ENCODE peak calls at places on chromosomes 5 and 9, in four cellular contexts. F is RKO, M is NCI-H345, Z is AG20443. L is an unnamed sample.

GRCh38 chr9:123769723-123770122 is 160.2 kb downstream of the DENND1A start:
- DNase-seq in M (no peak), F (no peak), Z (no peak), L (no peak)

GRCh38 chr9:97895695-97896332 is 26.5 kb downstream of the TRMO start:
- DNase-seq in Z (no peak), M (no peak), F (peak; percentile 52), L (no peak)

GRCh38 chr5:131944700-131945550 is 538 bp downstream of the MEIKIN start:
- DNase-seq in M (no peak), F (no peak), Z (no peak), L (no peak)

GRCh38 chr9:15707000-15707399 is 154.2 kb downstream of the CCDC171 start:
- DNase-seq in M (no peak), Z (no peak), F (no peak), L (no peak)

GRCh38 chr9:134590240-134591081 is 51.1 kb upstream of the COL5A1 start:
- DNase-seq in F (no peak), M (peak; percentile 93), Z (no peak), L (no peak)

GRCh38 chr9:92507005-92507404 is 24.7 kb upstream of the ASPN start:
- DNase-seq in Z (no peak), F (no peak), M (no peak), L (no peak)

GRCh38 chr9:121463026-121463827 is 36.4 kb downstream of the GGTA1 start:
- DNase-seq in Z (peak; percentile 43), F (no peak), M (no peak), L (no peak)

GRCh38 chr5:59274130-59274529 is 619.4 kb downstream of the PDE4D start:
- DNase-seq in M (no peak), Z (no peak), F (no peak), L (no peak)

GRCh38 chr5:175840050-175840841 is 31.1 kb upstream of the CPLX2 start:
- DNase-seq in M (peak; percentile 12), Z (no peak), F (no peak), L (no peak)

GRCh38 chr5:163565931-163566608 is 60.7 kb downstream of the MAT2B start:
- DNase-seq in Z (peak; percentile 45), M (peak; percentile 18), F (no peak), L (peak; percentile 72)

GRCh38 chr5:72015103-72015548 is 92.1 kb upstream of the MAP1B start:
- DNase-seq in Z (peak; percentile 27), F (no peak), M (peak; percentile 91), L (no peak)

GRCh38 chr9:15277400-15278137 is 29.4 kb downstream of the TTC39B start:
- DNase-seq in F (peak; percentile 28), Z (peak; percentile 31), M (no peak), L (no peak)

GRCh38 chr9:133994359-133995011 is 2.4 kb upstream of the VAV2 start:
- DNase-seq in F (peak; percentile 80), M (peak; percentile 71), Z (peak; percentile 89), L (peak; percentile 95)

GRCh38 chr5:151775025-151775606 is 3.4 kb downstream of the G3BP1 start:
- DNase-seq in F (no peak), M (no peak), Z (no peak), L (no peak)

GRCh38 chr9:4465910-4466309 is 24.4 kb upstream of the SLC1A1 start:
- DNase-seq in M (no peak), F (no peak), Z (no peak), L (no peak)

GRCh38 chr5:66178799-66179198 is 34.7 kb downstream of the SREK1 start:
- DNase-seq in Z (no peak), F (no peak), M (no peak), L (no peak)

GRCh38 chr9:137437691-137438590 is 3.2 kb downstream of the ENTPD8 start:
- DNase-seq in M (no peak), Z (no peak), F (no peak), L (peak; percentile 47)

GRCh38 chr5:151595411-151595826 is 4.3 kb upstream of the FAT2 start:
- DNase-seq in M (no peak), F (no peak), Z (no peak), L (no peak)

GRCh38 chr9:130054820-130055219 is 1.1 kb downstream of the GPR107 start:
- DNase-seq in M (no peak), Z (no peak), F (peak; percentile 57), L (no peak)

GRCh38 chr5:38265546-38266179 is 7.3 kb downstream of the EGFLAM start:
- DNase-seq in Z (peak; percentile 79), M (peak; percentile 3), F (peak; percentile 59), L (peak; percentile 14)

GRCh38 chr5:73944581-73944980 is 318.6 kb downstream of the ARHGEF28 start:
- DNase-seq in M (no peak), F (no peak), Z (no peak), L (no peak)

L was measured in pancreas.